ENCODE peak calls at places on chromosomes 11 and 22, in five cellular contexts. D is HTR-8/SVneo, S is iPS-NIHi11, O is iris pigment epithelial cell, P is iPS DF 6.9. I is an unnamed sample.

GRCh38 chr11:115126092-115126491 is 378.1 kb downstream of the CADM1 start:
- DNase-seq in D (no peak), S (no peak), O (no peak), P (no peak), I (no peak)

GRCh38 chr11:107496011-107496410 is 38.4 kb upstream of the CWF19L2 start:
- DNase-seq in D (no peak), S (peak; percentile 16), O (peak; percentile 88), P (no peak), I (peak; percentile 96)

GRCh38 chr22:36156515-36157419 is 3.8 kb downstream of the APOL3 start:
- DNase-seq in D (peak; percentile 45), S (peak; percentile 59), O (peak; percentile 81), P (no peak), I (peak; percentile 35)

GRCh38 chr11:65559951-65560537 is 1.9 kb upstream of the LTBP3 start:
- DNase-seq in D (peak; percentile 74), S (no peak), O (peak; percentile 49), P (no peak), I (peak; percentile 62)

GRCh38 chr22:41603873-41604332 is 14.3 kb upstream of the PMM1 start:
- DNase-seq in D (no peak), S (no peak), O (no peak), P (no peak), I (no peak)

GRCh38 chr11:5930614-5931013 is 11.4 kb upstream of the OR56A3 start:
- DNase-seq in D (no peak), S (no peak), O (no peak), P (no peak), I (no peak)

GRCh38 chr11:7444582-7444981 is 40.7 kb upstream of the OLFML1 start:
- DNase-seq in D (no peak), S (peak; percentile 22), O (no peak), P (no peak), I (peak; percentile 15)

GRCh38 chr11:724063-724732 is 18.2 kb downstream of the EPS8L2 start:
- DNase-seq in D (no peak), S (peak; percentile 14), O (no peak), P (no peak), I (no peak)

GRCh38 chr22:36381513-36382079 is 6.2 kb downstream of the MYH9 start:
- DNase-seq in D (no peak), S (no peak), O (no peak), P (no peak), I (no peak)

GRCh38 chr11:13667245-13667644 is 1.2 kb upstream of the FAR1 start:
- DNase-seq in D (no peak), S (no peak), O (peak; percentile 20), P (no peak), I (no peak)

GRCh38 chr22:44683881-44684280 is 18.1 kb upstream of the PRR5 start:
- DNase-seq in D (no peak), S (no peak), O (no peak), P (no peak), I (no peak)

GRCh38 chr11:125902927-125903752 is at the start of gene PUS3:
- DNase-seq in D (peak; percentile 84), S (peak; percentile 91), O (peak; percentile 85), P (no peak), I (peak; percentile 90)

GRCh38 chr11:117830072-117830471 is 5.5 kb upstream of the FXYD2 start:
- DNase-seq in D (no peak), S (no peak), O (no peak), P (no peak), I (no peak)

GRCh38 chr11:67379061-67380058 is 6.0 kb upstream of the CLCF1 start:
- DNase-seq in D (peak; percentile 79), S (no peak), O (peak; percentile 62), P (no peak), I (no peak)

GRCh38 chr11:132361011-132361550 is 990.7 kb downstream of the NTM start:
- DNase-seq in D (no peak), S (no peak), O (no peak), P (no peak), I (no peak)

GRCh38 chr11:124946735-124947141 is 7.3 kb upstream of the CCDC15 start:
- DNase-seq in D (no peak), S (no peak), O (no peak), P (no peak), I (no peak)

GRCh38 chr22:24370426-24370825 is 57.0 kb upstream of the ADORA2A start:
- DNase-seq in D (no peak), S (no peak), O (no peak), P (no peak), I (no peak)

GRCh38 chr11:117930668-117931330 is 1.6 kb upstream of the TMPRSS13 start:
- DNase-seq in D (no peak), S (no peak), O (no peak), P (no peak), I (no peak)

GRCh38 chr11:69127091-69127850 is 28.5 kb upstream of the SMIM38 start:
- DNase-seq in D (no peak), S (no peak), O (no peak), P (no peak), I (peak; percentile 12)

GRCh38 chr22:31098633-31099110 is 8.7 kb downstream of the SELENOM start:
- DNase-seq in D (no peak), S (peak; percentile 93), O (no peak), P (no peak), I (peak; percentile 70)

GRCh38 chr11:30855383-30856006 is 269.3 kb upstream of the MPPED2 start:
- DNase-seq in D (no peak), S (no peak), O (peak; percentile 23), P (no peak), I (peak; percentile 21)

GRCh38 chr11:110852925-110853324 is 140.7 kb upstream of the ARHGAP20 start:
- DNase-seq in D (no peak), S (no peak), O (peak; percentile 21), P (no peak), I (no peak)

GRCh38 chr22:36467042-36467810 is 14.2 kb downstream of the TXN2 start:
- DNase-seq in D (no peak), S (no peak), O (peak; percentile 75), P (no peak), I (peak; percentile 57)

I was measured in cardiac muscle cell.